ENCODE peak calls at places on chromosomes 5 and 9, in ten cellular contexts. B is OCI-LY7, G is PC-3, M is GM23248, Y is HCT116, O is MM.1S, F is GM23338, J is PC-9, R is hepatocyte, V is SK-N-SH. Z is an unnamed sample. For H3K9me2, the result is how much of the 10 kb centered on the place peaks cover.

GRCh38 chr9:101417389-101417788 is 18.2 kb downstream of the ALDOB start:
- DNase-seq in O (no peak), G (no peak), B (no peak), M (no peak), V (no peak), R (no peak), J (no peak), F (no peak), Y (no peak), Z (no peak)

GRCh38 chr9:112048924-112049785 is 125.9 kb downstream of the SUSD1 start:
- DNase-seq in G (no peak), Y (no peak), F (no peak), O (no peak), M (peak), V (no peak), J (no peak), B (no peak), R (no peak), Z (no peak)

GRCh38 chr5:7426284-7426683 is 30.3 kb downstream of the ADCY2 start:
- DNase-seq in V (no peak), F (no peak), G (no peak), B (no peak), Y (no peak), M (no peak), J (no peak), R (no peak), O (no peak), Z (no peak)

GRCh38 chr5:65862384-65862783 is 64.0 kb upstream of the ERBIN start:
- DNase-seq in F (no peak), G (peak), B (no peak), Y (no peak), V (no peak), O (no peak), J (peak), M (peak), R (no peak), Z (no peak)

GRCh38 chr9:113920872-113921271 is 44.8 kb downstream of the ZNF618 start:
- DNase-seq in M (no peak), V (no peak), B (no peak), O (no peak), F (no peak), G (no peak), J (no peak), Y (no peak), R (no peak), Z (no peak)

GRCh38 chr9:101375546-101375945 is 9.3 kb downstream of the BAAT start:
- DNase-seq in M (no peak), Y (no peak), R (no peak), F (peak), O (no peak), B (no peak), J (no peak), V (no peak), G (no peak), Z (no peak)

GRCh38 chr5:168842571-168843205 is 263.5 kb upstream of the PANK3 start:
- DNase-seq in J (no peak), M (no peak), Y (no peak), R (no peak), O (no peak), B (no peak), V (no peak), G (no peak), F (no peak), Z (no peak)

GRCh38 chr5:168198359-168198758 is 93.1 kb upstream of the WWC1 start:
- DNase-seq in M (no peak), F (no peak), Y (no peak), G (no peak), J (no peak), O (no peak), V (no peak), B (no peak), R (no peak), Z (no peak)

GRCh38 chr5:72412283-72413055 is 92.3 kb downstream of the PTCD2 start:
- DNase-seq in B (no peak), J (no peak), O (no peak), Y (no peak), G (peak), M (peak), V (no peak), R (no peak), F (no peak), Z (no peak)

GRCh38 chr5:81708889-81709288 is 42.0 kb downstream of the SSBP2 start:
- DNase-seq in V (no peak), G (no peak), R (no peak), F (no peak), O (no peak), Y (no peak), B (no peak), M (no peak), J (no peak), Z (no peak)

GRCh38 chr5:94017579-94017978 is 276.2 kb upstream of the POU5F2 start:
- DNase-seq in V (no peak), F (no peak), O (no peak), J (no peak), G (no peak), B (no peak), Y (no peak), R (no peak), M (peak), Z (no peak)

GRCh38 chr5:945691-946541 is 53.2 kb downstream of the TRIP13 start:
- DNase-seq in Y (no peak), V (peak), F (no peak), R (no peak), G (no peak), J (no peak), B (no peak), O (no peak), M (peak), Z (no peak)

GRCh38 chr9:6080154-6080716 is 64.8 kb upstream of the RANBP6 start:
- DNase-seq in B (peak), Y (peak), R (peak), G (peak), O (peak), J (peak), V (peak), M (peak), F (peak), Z (peak)

GRCh38 chr9:134175291-134175807 is 11.0 kb upstream of the RNU6ATAC start:
- DNase-seq in Y (no peak), G (peak), M (peak), B (peak), F (peak), O (no peak), V (peak), J (peak), R (no peak), Z (peak)

GRCh38 chr9:77132991-77133390 is 44.3 kb upstream of the VPS13A start:
- DNase-seq in Y (no peak), G (no peak), J (no peak), M (peak), B (no peak), R (no peak), V (no peak), F (no peak), O (no peak), Z (no peak)

GRCh38 chr9:25716220-25716872 is 38.1 kb upstream of the TUSC1 start:
- DNase-seq in M (peak), F (peak), B (peak), J (peak), V (peak), O (no peak), R (peak), G (peak), Y (no peak), Z (peak)

DNA sequence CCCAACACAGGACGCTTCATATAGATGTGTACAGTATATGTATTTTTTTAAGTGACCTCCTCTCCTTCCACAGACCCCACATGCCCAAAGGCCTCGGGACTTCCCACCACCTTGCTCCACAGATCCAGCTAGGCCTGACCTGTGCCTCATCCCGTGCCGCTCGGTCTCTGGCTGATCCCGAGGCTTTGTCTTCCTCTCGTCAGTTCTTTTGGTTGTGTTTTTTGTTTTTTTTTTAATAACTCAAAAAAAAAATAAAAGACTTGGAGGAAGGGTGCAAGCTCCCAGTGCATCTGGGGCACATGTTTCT is 12.7 kb downstream of the CD74 start:
- DNase-seq in M (no peak), G (no peak), O (no peak), V (no peak), B (no peak), F (no peak), Y (no peak), R (no peak), J (no peak), Z (peak)
- H3K9me2 ChIP-seq in M (under half), G (under half), O (under half), V (under half), B (under half), F (under half), Y (under half), R (under half), J (under half), Z (under half)

GRCh38 chr5:95081500-95082355 is 203.2 kb downstream of the MCTP1 start:
- DNase-seq in V (no peak), O (peak), R (peak), Y (no peak), J (peak), M (peak), G (peak), F (peak), B (no peak), Z (no peak)
- H3K9me2 ChIP-seq in V (under half), O (under half), R (under half), Y (under half), J (under half), M (under half), G (under half), F (under half), B (under half), Z (under half)

GRCh38 chr5:161263186-161263585 is 283.3 kb downstream of the GABRB2 start:
- DNase-seq in F (no peak), G (no peak), R (no peak), M (no peak), B (no peak), O (no peak), J (no peak), V (no peak), Y (no peak), Z (no peak)

GRCh38 chr5:161273410-161273809 is 273.1 kb downstream of the GABRB2 start:
- DNase-seq in Y (no peak), R (no peak), B (no peak), J (no peak), V (no peak), O (no peak), M (no peak), F (no peak), G (no peak), Z (no peak)

GRCh38 chr5:161271816-161272215 is 274.7 kb downstream of the GABRB2 start:
- DNase-seq in R (no peak), G (no peak), J (no peak), O (no peak), F (no peak), M (no peak), V (no peak), B (no peak), Y (no peak), Z (no peak)

GRCh38 chr5:161266954-161267353 is 279.6 kb downstream of the GABRB2 start:
- DNase-seq in B (no peak), G (no peak), F (no peak), J (no peak), M (no peak), O (no peak), Y (no peak), V (no peak), R (no peak), Z (no peak)

DNA sequence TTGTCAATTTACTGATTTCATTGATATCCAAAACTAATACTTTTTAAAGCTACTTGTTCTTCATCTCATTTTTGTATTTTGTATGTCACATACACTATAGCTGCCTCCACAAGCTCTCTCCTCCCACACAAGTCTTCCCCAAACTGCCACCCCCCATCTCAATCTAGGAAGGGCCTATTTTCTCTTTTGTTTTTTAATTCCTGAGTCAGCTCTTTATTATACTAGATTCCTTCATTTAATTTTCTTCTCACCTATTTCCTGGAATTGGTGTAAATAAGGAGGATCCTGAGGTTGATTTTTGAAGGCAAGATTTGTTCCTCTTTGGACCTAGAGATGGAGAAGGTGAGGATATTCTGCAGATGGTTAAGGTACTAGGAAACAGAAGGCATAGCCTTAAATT is 277.4 kb downstream of the GABRB2 start:
- DNase-seq in F (no peak), Y (no peak), J (no peak), G (no peak), V (no peak), B (no peak), R (no peak), M (no peak), O (no peak), Z (no peak)
- H3K9me2 ChIP-seq in F (under half), Y (under half), J (under half), G (under half), V (under half), B (under half), R (under half), M (under half), O (under half), Z (under half)

DNA sequence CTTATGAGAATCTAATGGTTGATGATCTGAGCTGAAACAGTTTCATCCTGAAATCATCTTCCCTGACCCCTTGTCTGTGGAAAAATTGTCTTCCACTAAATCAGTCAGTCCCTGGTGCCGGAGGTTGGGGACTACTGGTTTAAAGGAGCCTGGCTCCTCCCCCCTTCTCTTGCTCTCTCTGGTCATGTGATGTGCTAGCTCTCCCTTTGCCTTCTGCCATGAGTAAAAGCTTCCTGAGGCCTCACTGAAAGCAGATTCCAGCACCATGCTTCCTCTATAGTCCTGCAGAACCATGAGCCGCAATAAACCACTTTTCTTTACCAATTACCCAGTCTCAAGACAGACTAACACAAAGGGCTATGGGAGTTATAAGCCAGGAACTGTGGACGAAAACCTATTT is 54.7 kb downstream of the RASA1 start:
- DNase-seq in B (no peak), R (no peak), V (no peak), Y (no peak), G (no peak), F (peak), J (no peak), O (no peak), M (no peak), Z (no peak)
- H3K9me2 ChIP-seq in B (under half), R (under half), V (under half), Y (under half), G (under half), F (under half), J (under half), O (under half), M (under half), Z (under half)

GRCh38 chr5:74376187-74376586 is 264.3 kb downstream of the ENC1 start:
- DNase-seq in M (no peak), Y (no peak), F (no peak), R (no peak), J (no peak), G (no peak), O (no peak), V (no peak), B (no peak), Z (no peak)
- H3K9me2 ChIP-seq in M (under half), Y (under half), F (under half), R (under half), J (under half), G (under half), O (under half), V (under half), B (under half), Z (under half)